ENCODE peak calls at places on chromosomes 4 and X, in five cellular contexts. J, W, I, Y and L are unnamed samples.

GRCh38 chr4:184268574-184269160 is 51.0 kb upstream of the ENPP6 start:
- DNase-seq in J (no peak), W (peak; percentile 17), I (no peak), Y (no peak), L (peak; percentile 37)

GRCh38 chr4:139666735-139667266 is 1.2 kb downstream of the MGST2 start:
- DNase-seq in J (peak; percentile 76), W (peak; percentile 48), I (no peak), Y (no peak), L (peak; percentile 85)

GRCh38 chr4:13866881-13867280 is 239.4 kb upstream of the BOD1L1 start:
- DNase-seq in J (peak; percentile 32), W (no peak), I (no peak), Y (no peak), L (no peak)

GRCh38 chrX:21996872-21997271 is 35.3 kb upstream of the PHEX start:
- DNase-seq in J (peak; percentile 84), W (peak; percentile 41), I (no peak), Y (no peak), L (no peak)

GRCh38 chrX:49155243-49155899 is 7.2 kb upstream of the MAGIX start:
- DNase-seq in J (peak; percentile 58), W (peak; percentile 88), I (no peak), Y (no peak), L (peak; percentile 92)

GRCh38 chr4:141132689-141133145 is 552 bp downstream of the RNF150 start:
- DNase-seq in J (peak; percentile 29), W (no peak), I (peak; percentile 92), Y (no peak), L (no peak)

GRCh38 chrX:10172867-10173266 is 16.1 kb downstream of the CLCN4 start:
- DNase-seq in J (peak; percentile 30), W (no peak), I (no peak), Y (no peak), L (no peak)

GRCh38 chr4:76430519-76431388 is 4.3 kb upstream of the SHROOM3 start:
- DNase-seq in J (peak; percentile 60), W (peak; percentile 33), I (peak; percentile 67), Y (no peak), L (peak; percentile 42)

GRCh38 chrX:3651272-3651671 is 62.2 kb downstream of the PRKX start:
- DNase-seq in J (peak; percentile 49), W (peak; percentile 25), I (peak; percentile 38), Y (no peak), L (no peak)

GRCh38 chr4:6328526-6328925 is 58.9 kb downstream of the WFS1 start:
- DNase-seq in J (no peak), W (no peak), I (no peak), Y (no peak), L (no peak)
- H3K4me1 ChIP-seq in J (no peaks in the 10 kb centered on the region), W (no peaks in the 10 kb centered on the region), I (peaks cover 3% of the 10 kb centered on the region), Y (no peaks in the 10 kb centered on the region), L (peaks cover 8% of the 10 kb centered on the region)

GRCh38 chrX:63350979-63351616 is at the start of gene SPIN4:
- DNase-seq in J (peak; percentile 80), W (peak; percentile 91), I (peak; percentile 88), Y (peak; percentile 39), L (peak; percentile 78)
- TF ChIP-seq RCOR1 in J (no peak), W (no peak), I (no peak), Y (no peak), L (no peak)

GRCh38 chrX:78124304-78124703 is 15.1 kb downstream of the TAF9B start:
- DNase-seq in J (no peak), W (peak; percentile 16), I (no peak), Y (no peak), L (no peak)
- TF ChIP-seq CTCF in J (peak; percentile 15), W (peak; percentile 20), I (peak; percentile 47), Y (peak; percentile 27), L (no peak)

DNA sequence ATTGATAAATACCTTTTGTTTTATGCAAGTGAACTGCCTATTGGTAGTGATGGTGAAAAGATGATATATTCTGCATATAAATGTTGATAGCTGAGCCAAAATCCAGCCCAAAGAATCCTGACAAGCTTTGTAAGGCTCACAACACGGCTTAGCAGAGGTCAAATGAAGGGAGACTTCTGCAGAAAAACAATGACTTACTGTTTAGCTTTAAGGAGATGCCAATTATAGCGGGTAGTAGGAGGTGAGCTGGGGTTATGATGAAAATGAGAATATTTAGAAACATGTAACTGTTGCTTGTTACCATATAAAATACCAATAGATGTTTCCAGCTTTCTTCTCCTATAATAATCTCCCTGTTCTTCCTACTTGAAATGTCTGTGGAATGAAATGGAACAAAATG is 97.1 kb downstream of the AFF1 start:
- DNase-seq in J (no peak), W (no peak), I (no peak), Y (no peak), L (no peak)
- H3K4me1 ChIP-seq in J (peaks cover 21% of the 10 kb centered on the region), W (peaks cover 63% of the 10 kb centered on the region), I (peaks cover 41% of the 10 kb centered on the region), Y (peaks cover 49% of the 10 kb centered on the region), L (peaks cover 14% of the 10 kb centered on the region)

DNA sequence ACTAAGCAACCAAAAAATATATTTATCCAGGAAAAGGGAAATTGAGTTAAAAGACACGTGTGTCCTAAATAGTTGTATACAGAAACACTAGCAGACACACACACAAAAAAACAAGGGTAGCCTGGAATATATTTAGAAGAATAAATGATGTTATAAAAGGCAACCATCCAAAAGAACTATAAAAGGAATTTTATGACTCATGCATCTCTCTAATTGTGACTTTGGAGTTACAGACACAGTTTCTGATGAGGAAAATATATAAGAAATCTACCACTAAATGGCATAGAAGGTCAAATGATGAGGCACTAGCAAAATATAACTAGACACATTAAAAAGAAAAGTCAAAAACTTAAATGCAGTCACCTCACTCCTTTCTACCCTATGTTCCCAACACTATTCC is 793.7 kb upstream of the INTU start:
- DNase-seq in J (peak; percentile 43), W (no peak), I (no peak), Y (no peak), L (no peak)
- TF ChIP-seq RCOR1 in J (no peak), W (no peak), I (no peak), Y (no peak), L (no peak)

GRCh38 chrX:8183281-8183680 is 12.2 kb upstream of the VCX2 start:
- DNase-seq in J (no peak), W (no peak), I (no peak), Y (no peak), L (no peak)

DNA sequence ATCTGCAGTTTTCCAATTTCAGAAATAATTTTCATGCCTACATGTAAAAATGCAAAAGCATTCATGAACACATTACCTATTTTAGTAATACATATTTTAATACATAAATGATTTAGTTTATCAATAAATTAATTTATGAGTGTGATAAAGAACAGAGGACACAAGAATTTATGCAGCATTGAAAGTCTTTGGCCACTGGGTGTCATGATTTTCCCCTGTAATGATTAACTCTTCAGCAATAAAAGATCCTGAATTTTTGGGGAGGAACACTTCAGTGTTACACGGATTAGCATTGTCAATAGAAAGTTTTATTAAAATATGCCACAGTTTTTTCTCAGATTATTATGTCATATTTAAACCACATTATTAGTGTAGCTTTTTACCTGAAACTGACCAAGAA is 8.6 kb upstream of the VCX2 start:
- DNase-seq in J (no peak), W (no peak), I (peak; percentile 16), Y (no peak), L (no peak)
- TF ChIP-seq CTCF in J (no peak), W (no peak), I (peak; percentile 10), Y (no peak), L (no peak)

GRCh38 chrX:71540801-71541545 is 8.1 kb downstream of the OGT start:
- DNase-seq in J (no peak), W (no peak), I (no peak), Y (no peak), L (peak; percentile 22)

GRCh38 chrX:71542411-71542810 is 9.5 kb downstream of the OGT start:
- DNase-seq in J (peak; percentile 77), W (no peak), I (no peak), Y (no peak), L (no peak)

GRCh38 chrX:71542825-71543224 is 9.9 kb downstream of the OGT start:
- DNase-seq in J (no peak), W (no peak), I (no peak), Y (no peak), L (no peak)

GRCh38 chrX:71543316-71543715 is 10.4 kb downstream of the OGT start:
- DNase-seq in J (peak; percentile 83), W (peak; percentile 29), I (no peak), Y (no peak), L (no peak)

DNA sequence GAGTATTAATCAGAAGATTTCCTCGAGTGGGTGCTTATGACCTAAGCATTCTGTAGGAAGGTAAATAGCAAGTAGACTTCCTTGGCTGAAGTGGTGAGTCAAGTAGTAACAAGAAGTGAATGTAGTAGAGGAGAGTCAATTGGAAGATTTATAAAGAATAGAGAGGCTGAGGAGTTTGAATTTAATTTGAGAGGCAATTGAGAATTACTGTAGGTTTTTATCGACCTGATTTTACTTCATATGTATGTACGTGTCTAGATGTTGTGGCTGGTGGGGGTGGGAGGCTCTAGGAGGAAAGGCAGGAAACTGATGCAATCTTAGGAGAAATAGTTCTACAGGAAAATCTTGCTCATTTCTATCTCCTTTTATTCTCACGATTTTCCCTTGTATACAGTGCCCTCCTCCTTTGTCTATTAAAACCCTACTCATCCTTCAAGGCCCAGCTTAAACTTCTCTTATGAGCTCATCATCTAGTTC is 8.7 kb downstream of the OGT start:
- DNase-seq in J (peak; percentile 75), W (no peak), I (no peak), Y (no peak), L (no peak)
- H3K4me1 ChIP-seq in J (no peaks in the 10 kb centered on the region), W (peaks cover 70% of the 10 kb centered on the region), I (peaks cover 2% of the 10 kb centered on the region), Y (peaks cover 5% of the 10 kb centered on the region), L (peaks cover 3% of the 10 kb centered on the region)

DNA sequence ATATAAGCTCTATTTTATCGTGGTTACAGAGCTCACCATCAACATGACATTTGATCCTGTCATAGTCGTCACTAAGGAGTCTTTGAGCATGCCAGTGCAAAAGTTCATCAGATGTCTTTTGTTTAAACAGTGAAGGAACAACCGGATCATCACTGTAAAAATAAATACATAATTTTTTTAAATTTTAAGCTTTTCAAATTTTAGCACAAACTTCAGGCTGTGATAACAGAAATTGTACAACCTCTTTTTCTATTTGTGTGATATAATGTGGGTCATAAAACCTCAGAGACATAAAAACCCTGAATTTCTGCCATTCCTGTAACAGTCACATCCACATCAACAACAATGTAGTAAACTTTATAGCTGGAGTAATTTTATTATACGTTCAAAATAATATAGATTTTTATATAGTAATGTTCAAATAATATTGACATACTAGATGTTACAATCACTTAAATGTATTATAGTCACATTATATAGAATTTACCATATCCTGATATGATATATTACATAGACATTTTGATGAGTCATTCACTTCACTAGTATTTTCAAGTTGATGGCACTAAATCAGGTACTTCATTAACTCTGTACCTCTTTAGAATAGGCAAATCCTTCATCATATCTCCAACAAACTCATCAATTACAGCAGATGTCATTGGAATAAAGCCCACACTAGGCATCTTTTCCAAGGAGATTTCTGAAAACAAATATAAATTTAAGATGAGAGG is 47.7 kb downstream of the DDX60L start:
- DNase-seq in J (peak; percentile 17), W (peak; percentile 44), I (no peak), Y (no peak), L (no peak)
- TF ChIP-seq RCOR1 in J (no peak), W (no peak), I (no peak), Y (no peak), L (no peak)